ENCODE peak calls at places on chromosomes 1 and 21, in eight cellular contexts. Q is A549, V is GM23248, N is heart left ventricle, U is ascending aorta, W is colonic mucosa, D is ovary, R is upper lobe of right lung. Y is an unnamed sample.

GRCh38 chr1:175157200-175157599 is 35.4 kb downstream of the KIAA0040 start:
- DNase-seq in Q (no peak), V (no peak), N (no peak), U (no peak), W (no peak), D (no peak), R (no peak), Y (no peak)

GRCh38 chr1:23449918-23450317 is 25.4 kb upstream of the TCEA3 start:
- DNase-seq in Q (no peak), V (no peak), N (peak; percentile 83), U (no peak), W (peak; percentile 75), D (no peak), R (peak; percentile 73), Y (no peak)

GRCh38 chr1:2352341-2353214 is 38.8 kb downstream of the MORN1 start:
- DNase-seq in Q (no peak), V (no peak), N (peak; percentile 22), U (no peak), W (no peak), D (no peak), R (peak; percentile 52), Y (no peak)

GRCh38 chr1:201072922-201073321 is 39.3 kb downstream of the CACNA1S start:
- DNase-seq in Q (no peak), V (no peak), N (no peak), U (no peak), W (no peak), D (no peak), R (no peak), Y (no peak)

GRCh38 chr1:241742084-241742483 is 90.0 kb downstream of the WDR64 start:
- DNase-seq in Q (no peak), V (no peak), N (no peak), U (no peak), W (no peak), D (no peak), R (no peak), Y (no peak)

GRCh38 chr1:224067621-224068457 is 46.1 kb upstream of the FBXO28 start:
- DNase-seq in Q (no peak), V (peak; percentile 87), N (no peak), U (no peak), W (no peak), D (no peak), R (no peak), Y (no peak)

GRCh38 chr1:173333581-173333980 is 126.5 kb upstream of the TNFSF4 start:
- DNase-seq in Q (no peak), V (peak; percentile 63), N (no peak), U (no peak), W (no peak), D (no peak), R (no peak), Y (no peak)

GRCh38 chr1:42936309-42937078 is 22.2 kb downstream of the SLC2A1 start:
- DNase-seq in Q (no peak), V (peak; percentile 92), N (no peak), U (peak; percentile 71), W (peak; percentile 62), D (peak; percentile 66), R (peak; percentile 47), Y (no peak)

GRCh38 chr21:43272591-43272990 is 103.8 kb downstream of the CRYAA start:
- DNase-seq in Q (no peak), V (no peak), N (peak; percentile 14), U (no peak), W (no peak), D (no peak), R (no peak), Y (no peak)

GRCh38 chr1:185499986-185500626 is 183.1 kb upstream of the IVNS1ABP start:
- DNase-seq in Q (no peak), V (peak; percentile 96), N (no peak), U (no peak), W (no peak), D (no peak), R (no peak), Y (no peak)

DNA sequence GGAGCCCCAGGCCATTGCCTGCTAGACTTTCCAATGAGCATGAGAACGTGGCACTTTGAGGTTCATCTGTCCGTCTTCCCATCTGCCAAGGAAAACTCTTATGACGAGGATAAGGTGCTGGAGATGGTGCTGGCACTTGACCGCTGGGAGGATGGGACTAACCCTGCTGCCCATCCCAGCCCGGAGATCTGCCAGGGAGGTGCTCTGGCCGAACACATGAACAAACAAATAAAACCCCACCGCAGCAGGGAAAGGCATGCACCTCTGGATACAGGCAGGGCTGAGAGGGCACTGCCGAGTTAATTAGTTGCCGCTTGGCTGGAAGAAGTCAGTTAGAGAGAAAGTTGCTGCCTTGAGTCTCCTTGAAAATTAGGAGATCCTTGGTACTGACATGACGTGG is 308.4 kb downstream of the AJAP1 start:
- DNase-seq in Q (no peak), V (no peak), N (no peak), U (peak; percentile 24), W (no peak), D (no peak), R (no peak), Y (no peak)
- H3K9me3 ChIP-seq in Q (no peaks in the 10 kb centered on the region), V (no peaks in the 10 kb centered on the region), N (no peaks in the 10 kb centered on the region), U (no peaks in the 10 kb centered on the region), W (no peaks in the 10 kb centered on the region), D (no peaks in the 10 kb centered on the region), R (no peaks in the 10 kb centered on the region), Y (no peaks in the 10 kb centered on the region)

GRCh38 chr1:211258310-211258755 is 833 bp upstream of the RCOR3 start:
- DNase-seq in Q (peak; percentile 74), V (peak; percentile 88), N (peak; percentile 92), U (peak; percentile 90), W (peak; percentile 79), D (peak; percentile 83), R (peak; percentile 90), Y (peak; percentile 40)

GRCh38 chr1:211260161-211261107 is 1.3 kb downstream of the RCOR3 start:
- DNase-seq in Q (peak; percentile 82), V (peak; percentile 90), N (peak; percentile 93), U (peak; percentile 90), W (peak; percentile 92), D (peak; percentile 57), R (peak; percentile 88), Y (peak; percentile 41)

GRCh38 chr1:211258756-211259595 is at the start of gene RCOR3:
- DNase-seq in Q (peak; percentile 68), V (peak; percentile 95), N (peak; percentile 97), U (peak; percentile 96), W (peak; percentile 94), D (peak; percentile 94), R (peak; percentile 98), Y (peak; percentile 74)

GRCh38 chr1:211259596-211260126 is 495 bp downstream of the RCOR3 start:
- DNase-seq in Q (peak; percentile 31), V (peak; percentile 80), N (peak; percentile 73), U (peak; percentile 77), W (peak; percentile 67), D (peak; percentile 72), R (peak; percentile 83), Y (no peak)

DNA sequence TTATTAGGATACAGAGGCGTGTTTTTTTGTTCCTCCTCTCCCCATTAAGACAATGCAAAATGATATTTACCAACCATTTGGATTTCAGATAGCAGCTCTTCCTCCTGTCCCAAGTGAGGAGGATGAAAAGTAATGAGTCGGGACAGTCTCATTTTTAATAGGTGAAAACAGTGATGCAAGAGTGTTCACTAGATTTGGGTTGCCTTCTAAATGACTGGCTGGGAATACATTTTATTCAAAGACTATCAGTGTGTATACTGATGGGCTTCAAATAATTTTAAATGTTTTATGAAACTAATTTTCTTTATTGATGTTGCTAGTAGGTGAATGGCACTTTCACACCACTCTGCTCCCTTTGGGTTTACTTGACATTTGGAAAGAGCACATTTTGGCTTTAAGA is 2.1 kb downstream of the RCOR3 start:
- DNase-seq in Q (no peak), V (peak; percentile 7), N (no peak), U (no peak), W (no peak), D (no peak), R (no peak), Y (no peak)
- H3K4me3 ChIP-seq in Q (peak overlapping the region; percentile 90), V (peak overlapping the region; percentile 88), N (peak overlapping the region; percentile 97), U (peak overlapping the region; percentile 99), W (peak overlapping the region; percentile 87), D (peak overlapping the region; percentile 100), R (peak overlapping the region; percentile 86), Y (peak overlapping the region; percentile 94)

DNA sequence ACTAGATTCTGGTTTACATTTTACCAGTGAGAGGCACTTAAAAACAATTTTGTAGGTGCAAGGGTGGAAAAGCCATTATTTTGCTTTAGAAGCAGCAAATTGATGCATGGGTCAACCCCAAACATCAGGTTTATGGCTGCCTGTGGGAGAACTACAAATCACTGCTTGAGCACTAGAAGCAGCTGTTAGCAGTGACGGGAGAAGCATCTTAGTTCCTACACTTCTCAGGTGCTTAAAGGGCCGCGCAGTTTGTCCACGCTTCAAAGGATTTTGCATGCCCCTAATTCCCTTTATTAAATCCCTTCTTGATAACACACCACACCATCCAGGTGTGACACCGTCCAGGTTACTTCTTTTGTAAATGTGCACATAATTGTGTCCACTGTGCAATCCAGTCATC is 417.2 kb downstream of the PCP4 start:
- DNase-seq in Q (no peak), V (no peak), N (no peak), U (no peak), W (no peak), D (no peak), R (no peak), Y (no peak)
- H3K9me3 ChIP-seq in Q (no peaks in the 10 kb centered on the region), V (peaks cover 4% of the 10 kb centered on the region), N (no peaks in the 10 kb centered on the region), U (no peaks in the 10 kb centered on the region), W (no peaks in the 10 kb centered on the region), D (no peaks in the 10 kb centered on the region), R (no peaks in the 10 kb centered on the region), Y (no peaks in the 10 kb centered on the region)

GRCh38 chr1:67683736-67684525 is 1.1 kb upstream of the GADD45A start:
- DNase-seq in Q (no peak), V (peak; percentile 76), N (no peak), U (no peak), W (no peak), D (peak; percentile 24), R (no peak), Y (no peak)
- H3K4me3 ChIP-seq in Q (peak overlapping the region; percentile 42), V (peak overlapping the region; percentile 96), N (peak overlapping the region; percentile 89), U (peak overlapping the region; percentile 94), W (peak overlapping the region; percentile 1), D (no peak overlapping the region), R (peak overlapping the region; percentile 91), Y (peak overlapping the region; percentile 97)

DNA sequence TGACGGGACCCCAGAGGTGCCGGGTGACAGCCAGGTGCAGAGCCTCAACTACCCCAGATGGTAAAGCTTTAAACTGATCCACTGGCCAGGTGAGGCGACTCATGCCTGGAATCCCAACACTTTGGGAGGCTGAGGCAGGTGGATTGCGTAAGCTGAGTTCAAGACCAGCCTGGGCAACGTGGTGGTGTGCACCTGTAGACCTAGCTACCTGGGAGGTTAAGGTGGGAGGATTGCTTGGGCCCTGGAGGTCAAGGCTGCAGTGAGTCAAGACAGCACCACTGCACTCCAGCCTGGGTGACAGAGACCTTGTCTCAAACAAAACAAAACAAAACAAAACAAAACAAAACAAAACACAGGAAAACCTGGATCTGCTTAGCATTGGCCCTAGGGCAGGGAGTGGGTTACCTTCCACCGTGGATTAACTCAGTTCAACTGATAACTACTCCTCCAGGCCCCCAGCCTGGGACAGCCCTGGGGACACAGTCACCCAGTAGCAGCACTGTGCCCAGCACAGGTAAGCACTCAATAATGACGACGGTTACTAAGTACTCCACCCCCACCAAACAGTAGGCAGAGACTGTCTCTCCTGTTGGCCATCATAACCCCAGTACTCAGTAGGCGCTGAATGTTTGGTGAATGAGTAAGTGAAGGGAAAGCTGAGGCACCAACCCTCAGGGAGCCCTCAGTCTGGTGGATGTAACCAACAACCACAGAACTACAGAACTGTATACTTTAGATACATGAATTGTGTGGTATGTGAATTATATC is 21.6 kb downstream of the SLC66A1 start:
- DNase-seq in Q (no peak), V (peak; percentile 52), N (no peak), U (no peak), W (no peak), D (no peak), R (no peak), Y (no peak)
- H3K9me3 ChIP-seq in Q (no peaks in the 10 kb centered on the region), V (no peaks in the 10 kb centered on the region), N (no peaks in the 10 kb centered on the region), U (no peaks in the 10 kb centered on the region), W (no peaks in the 10 kb centered on the region), D (no peaks in the 10 kb centered on the region), R (no peaks in the 10 kb centered on the region), Y (no peaks in the 10 kb centered on the region)